ENCODE peak calls at places on chromosomes 3 and 15, in five cellular contexts. W is stimulated activated CD4-positive, alpha-beta T cell treated with anti-CD3 and anti-CD28 coated beads, TNF-alpha, amount 100 ng/mL, for 4 hours; O is C1 segment of cervical spinal cord; H is GM06990; V is breast epithelium. N is an unnamed sample.

GRCh38 chr15:85707519-85708338 is 87.0 kb downstream of the KLHL25 start:
- DNase-seq in W (no peak), O (no peak), H (no peak), V (no peak), N (no peak)

GRCh38 chr15:40416056-40416455 is 10.5 kb downstream of the IVD start:
- DNase-seq in W (no peak), O (no peak), H (no peak), V (no peak), N (no peak)

GRCh38 chr15:85749261-85750151 is 45.2 kb downstream of the KLHL25 start:
- DNase-seq in W (no peak), O (no peak), H (no peak), V (peak), N (no peak)

GRCh38 chr15:37824717-37825382 is 109.6 kb upstream of the TMCO5A start:
- DNase-seq in W (no peak), O (no peak), H (no peak), V (no peak), N (peak)

GRCh38 chr3:168121175-168121853 is 25.6 kb upstream of the GOLIM4 start:
- DNase-seq in W (no peak), O (no peak), H (no peak), V (no peak), N (no peak)

GRCh38 chr3:9276761-9277370 is 27.4 kb upstream of the SRGAP3 start:
- DNase-seq in W (no peak), O (no peak), H (no peak), V (no peak), N (no peak)

GRCh38 chr3:44992555-44993470 is 16.8 kb downstream of the EXOSC7 start:
- DNase-seq in W (no peak), O (no peak), H (no peak), V (no peak), N (no peak)

GRCh38 chr3:72549819-72550581 is 298.2 kb downstream of the SHQ1 start:
- DNase-seq in W (no peak), O (no peak), H (peak), V (no peak), N (no peak)

GRCh38 chr3:170642882-170643601 is 57.2 kb upstream of the SLC7A14 start:
- DNase-seq in W (no peak), O (no peak), H (no peak), V (no peak), N (no peak)

GRCh38 chr15:92810418-92811138 is 89.5 kb upstream of the CHD2 start:
- DNase-seq in W (no peak), O (peak), H (no peak), V (peak), N (no peak)

GRCh38 chr3:16406579-16406978 is 106.9 kb downstream of the RFTN1 start:
- DNase-seq in W (no peak), O (no peak), H (no peak), V (no peak), N (no peak)

GRCh38 chr3:143538577-143538981 is 309.7 kb downstream of the SLC9A9 start:
- DNase-seq in W (no peak), O (no peak), H (no peak), V (no peak), N (no peak)

GRCh38 chr15:23801881-23802280 is 114.8 kb upstream of the NDN start:
- DNase-seq in W (no peak), O (no peak), H (no peak), V (no peak), N (no peak)

GRCh38 chr3:167913218-167913902 is 177.8 kb downstream of the SERPINI1 start:
- DNase-seq in W (no peak), O (no peak), H (no peak), V (no peak), N (no peak)

GRCh38 chr3:150675587-150675986 is 28.1 kb downstream of the ERICH6 start:
- DNase-seq in W (no peak), O (no peak), H (no peak), V (no peak), N (no peak)

GRCh38 chr3:151589311-151589710 is 128.4 kb upstream of the IGSF10 start:
- DNase-seq in W (no peak), O (no peak), H (no peak), V (no peak), N (no peak)